ENCODE peak calls at places on chromosome 2, in four cellular contexts. J is GM12878, C is K562, A is HepG2. U is an unnamed sample.

GRCh38 chr2:209146682-209147320 is 277.0 kb upstream of the MAP2 start:
- DNase-seq in J (no peak), C (no peak), A (no peak), U (no peak)

GRCh38 chr2:179612591-179613298 is 248.7 kb downstream of the ZNF385B start:
- DNase-seq in J (no peak), C (no peak), A (no peak), U (no peak)

GRCh38 chr2:98607741-98608117 is 583 bp downstream of the COA5 start:
- DNase-seq in J (no peak), C (no peak), A (no peak), U (no peak)

GRCh38 chr2:96321230-96322103 is 3.6 kb upstream of the ITPRIPL1 start:
- DNase-seq in J (peak), C (peak), A (peak), U (peak)

GRCh38 chr2:228167290-228167689 is 14.2 kb downstream of the SPHKAP start:
- DNase-seq in J (no peak), C (no peak), A (no peak), U (no peak)

GRCh38 chr2:9178110-9178904 is 28.3 kb upstream of the ASAP2 start:
- DNase-seq in J (peak), C (no peak), A (no peak), U (no peak)

GRCh38 chr2:162258686-162259085 is 15.4 kb upstream of the FAP start:
- DNase-seq in J (no peak), C (no peak), A (no peak), U (no peak)

GRCh38 chr2:150548527-150548926 is 61.1 kb upstream of the RND3 start:
- DNase-seq in J (no peak), C (peak), A (peak), U (peak)

GRCh38 chr2:138708682-138709241 is 71.4 kb downstream of the NXPH2 start:
- DNase-seq in J (no peak), C (no peak), A (no peak), U (no peak)

GRCh38 chr2:66929632-66930385 is 467.3 kb upstream of the ETAA1 start:
- DNase-seq in J (no peak), C (no peak), A (no peak), U (no peak)

GRCh38 chr2:46469116-46469515 is 10.2 kb upstream of the TMEM247 start:
- DNase-seq in J (no peak), C (no peak), A (no peak), U (no peak)

GRCh38 chr2:172471168-172471567 is 43.8 kb downstream of the ITGA6 start:
- DNase-seq in J (no peak), C (no peak), A (no peak), U (no peak)

GRCh38 chr2:44155577-44156446 is 12.9 kb upstream of the PPM1B start:
- DNase-seq in J (no peak), C (peak), A (no peak), U (no peak)

GRCh38 chr2:236088368-236089057 is 79.7 kb downstream of the GBX2 start:
- DNase-seq in J (no peak), C (no peak), A (peak), U (no peak)

GRCh38 chr2:201254331-201254730 is 6.0 kb upstream of the CASP8 start:
- DNase-seq in J (no peak), C (no peak), A (peak), U (peak)

GRCh38 chr2:160293401-160293911 is 93.4 kb upstream of the ITGB6 start:
- DNase-seq in J (no peak), C (no peak), A (no peak), U (no peak)

GRCh38 chr2:72032481-72033041 is 115.1 kb downstream of the CYP26B1 start:
- DNase-seq in J (no peak), C (no peak), A (no peak), U (no peak)

GRCh38 chr2:144466637-144467036 is 53.3 kb downstream of the ZEB2 start:
- DNase-seq in J (no peak), C (no peak), A (no peak), U (no peak)
- TF ChIP-seq TCF7 in J (no peak), C (no peak), A (no peak), U (no peak)

GRCh38 chr2:226905718-226906438 is 70.0 kb downstream of the RHBDD1 start:
- DNase-seq in J (peak), C (no peak), A (no peak), U (no peak)
- TF ChIP-seq TCF7 in J (no peak), C (no peak), A (no peak), U (no peak)

GRCh38 chr2:74048843-74049519 is 64.3 kb downstream of the TET3 start:
- DNase-seq in J (no peak), C (peak), A (no peak), U (no peak)

GRCh38 chr2:74052732-74053712 is 68.3 kb downstream of the TET3 start:
- DNase-seq in J (no peak), C (no peak), A (no peak), U (no peak)

GRCh38 chr2:74051504-74051903 is 66.8 kb downstream of the TET3 start:
- DNase-seq in J (no peak), C (no peak), A (no peak), U (no peak)

GRCh38 chr2:74048147-74048546 is 63.4 kb downstream of the TET3 start:
- DNase-seq in J (no peak), C (no peak), A (no peak), U (no peak)

GRCh38 chr2:74050153-74050552 is 65.4 kb downstream of the TET3 start:
- DNase-seq in J (no peak), C (no peak), A (no peak), U (no peak)
- TF ChIP-seq TCF7 in J (no peak), C (no peak), A (no peak), U (no peak)

GRCh38 chr2:222355860-222356259 is 57.1 kb upstream of the PAX3 start:
- DNase-seq in J (no peak), C (no peak), A (no peak), U (no peak)
- TF ChIP-seq TCF7 in J (no peak), C (no peak), A (no peak), U (no peak)

DNA sequence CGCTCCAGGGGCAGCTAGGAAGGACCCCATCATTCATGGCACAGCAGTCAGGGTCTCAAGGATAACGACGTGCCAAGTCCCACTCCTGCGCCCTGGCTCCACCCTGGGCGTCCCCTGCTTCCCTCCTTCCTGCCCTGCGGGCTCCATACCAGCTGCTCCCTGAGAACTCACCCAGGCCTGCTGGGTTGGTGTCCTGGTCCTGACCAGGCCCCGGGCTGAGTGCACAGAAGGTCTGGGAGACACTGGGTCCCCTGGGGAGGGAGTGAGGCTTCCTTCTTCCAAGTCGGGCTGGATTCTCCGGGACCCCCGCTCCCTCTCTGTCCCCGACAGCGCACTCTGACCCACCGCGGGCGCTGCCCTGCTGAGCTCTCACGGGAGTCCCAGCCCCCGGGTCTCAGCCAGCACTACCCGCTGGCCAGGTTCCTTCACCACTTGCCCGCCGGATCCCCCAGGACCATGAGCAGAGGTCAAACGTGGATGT is 160.2 kb downstream of the PXDN start:
- DNase-seq in J (no peak), C (no peak), A (no peak), U (no peak)
- TF ChIP-seq TCF7 in J (no peak), C (no peak), A (no peak), U (no peak)

DNA sequence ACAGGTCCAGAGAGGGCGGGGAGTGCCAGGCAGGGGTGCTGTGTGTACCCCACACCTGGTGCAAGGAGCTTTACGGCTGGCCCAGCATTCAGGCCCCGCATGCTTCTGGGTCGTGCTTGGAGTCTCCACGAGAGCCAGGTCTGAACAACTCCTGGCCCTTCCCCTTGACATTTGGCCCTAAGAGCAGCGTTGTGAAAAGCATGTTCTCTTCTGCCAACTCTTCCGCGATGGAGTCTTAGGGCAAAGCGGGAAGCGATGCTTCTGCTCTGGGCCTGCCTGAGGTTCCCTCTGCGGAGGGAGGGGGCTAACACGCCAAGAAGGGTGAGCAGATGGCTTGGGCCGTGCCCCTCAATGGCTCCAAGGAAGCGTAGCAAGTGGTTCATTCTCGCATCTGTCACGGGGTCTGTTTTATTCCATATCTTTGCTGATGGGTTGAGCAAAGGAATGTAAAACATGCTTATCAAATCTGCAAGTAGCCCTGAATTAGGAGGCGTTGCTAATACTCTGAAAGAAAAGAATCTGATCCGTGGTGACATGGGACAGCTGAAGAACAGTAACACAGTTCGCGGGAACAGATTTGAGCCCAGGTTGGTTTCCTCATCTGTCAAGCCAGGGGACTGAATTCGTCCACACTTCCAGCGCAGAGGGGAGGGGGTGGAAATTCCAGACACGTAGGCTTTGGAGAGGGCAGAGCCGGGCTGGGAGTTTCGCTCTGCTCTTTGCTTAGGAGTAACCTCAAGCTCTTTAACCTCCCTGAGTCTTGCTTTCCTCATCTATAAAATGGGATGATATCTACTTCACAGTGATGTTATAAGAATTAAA is 38.0 kb downstream of the DNMT3A start:
- DNase-seq in J (no peak), C (no peak), A (no peak), U (no peak)
- TF ChIP-seq TCF7 in J (no peak), C (no peak), A (no peak), U (no peak)

DNA sequence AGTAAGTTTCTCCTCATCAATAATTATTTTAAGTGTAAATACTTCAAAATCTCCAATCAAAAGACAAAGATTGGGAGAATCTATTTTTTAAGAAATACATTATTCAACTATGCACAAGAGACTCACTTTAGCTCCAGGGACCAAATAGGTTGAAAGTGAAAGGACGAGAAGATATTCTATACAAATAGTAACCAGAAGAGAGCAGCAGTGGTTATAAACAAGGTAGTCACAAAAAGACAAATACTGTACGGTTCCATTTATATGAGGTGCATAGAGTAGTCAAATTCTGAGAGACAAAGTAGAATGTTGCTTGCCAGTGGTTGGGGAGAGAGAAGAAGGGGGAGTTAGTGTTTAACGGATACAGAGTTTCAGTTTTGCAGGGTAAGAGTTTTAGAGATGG is 69.8 kb downstream of the POU3F3 start:
- DNase-seq in J (no peak), C (no peak), A (no peak), U (no peak)
- TF ChIP-seq TCF7 in J (no peak), C (no peak), A (no peak), U (no peak)

GRCh38 chr2:233400961-233401360 is 46.7 kb downstream of the DGKD start:
- DNase-seq in J (no peak), C (no peak), A (no peak), U (no peak)

GRCh38 chr2:233406865-233407264 is 52.6 kb downstream of the DGKD start:
- DNase-seq in J (no peak), C (no peak), A (no peak), U (no peak)

GRCh38 chr2:233402774-233403173 is 48.5 kb downstream of the DGKD start:
- DNase-seq in J (no peak), C (no peak), A (no peak), U (no peak)

GRCh38 chr2:233402346-233402745 is 48.1 kb downstream of the DGKD start:
- DNase-seq in J (no peak), C (no peak), A (no peak), U (no peak)

DNA sequence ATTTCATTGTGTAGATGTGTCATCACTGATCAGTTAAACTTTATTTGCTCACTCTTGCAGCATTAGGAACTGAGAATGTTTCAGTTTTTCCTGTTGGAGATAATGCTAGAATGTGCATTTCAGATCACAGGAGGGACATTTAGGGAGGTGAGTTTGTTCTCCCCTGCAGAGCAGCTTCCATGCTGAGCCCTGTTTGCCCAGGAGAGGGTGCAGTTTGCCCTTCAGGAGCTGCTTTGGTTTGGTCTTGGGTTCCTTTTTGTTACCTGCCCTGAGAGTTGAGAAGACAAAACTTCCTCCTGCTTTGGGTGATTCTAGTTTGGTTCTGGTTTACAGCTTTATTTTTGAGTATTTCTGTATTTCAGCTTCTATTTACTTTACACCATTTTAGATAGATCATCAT is 49.9 kb downstream of the DGKD start:
- DNase-seq in J (no peak), C (peak), A (peak), U (peak)
- TF ChIP-seq TCF7 in J (no peak), C (no peak), A (no peak), U (no peak)